ENCODE peak calls at places on chromosomes 6 and 20, in four cellular contexts. One of them, this sample, is unnamed. For H3K9me1, the result is how much of the 10 kb centered on the place peaks cover.

GRCh38 chr6:32830017-32830416 is 8.5 kb downstream of the TAP2 start:
- DNase-seq in IMR-90: no peak
- DNase-seq in K562: no peak
- DNase-seq in keratinocyte: no peak
- DNase-seq in this sample: no peak

GRCh38 chr20:50717974-50718761 is 13.2 kb upstream of the PARD6B start:
- DNase-seq in K562: no peak
- DNase-seq in keratinocyte: no peak
- DNase-seq in IMR-90: no peak
- DNase-seq in this sample: no peak

GRCh38 chr20:48770700-48771099 is 57.1 kb downstream of the PREX1 start:
- DNase-seq in IMR-90: no peak
- DNase-seq in K562: no peak
- DNase-seq in keratinocyte: no peak
- DNase-seq in this sample: no peak

GRCh38 chr6:110514818-110515217 is 38.4 kb upstream of the SLC22A16 start:
- DNase-seq in IMR-90: no peak
- DNase-seq in keratinocyte: no peak
- DNase-seq in K562: no peak
- DNase-seq in this sample: no peak

GRCh38 chr6:156189714-156190113 is 587.5 kb upstream of the ARID1B start:
- DNase-seq in IMR-90: no peak
- DNase-seq in keratinocyte: no peak
- DNase-seq in K562: no peak
- DNase-seq in this sample: no peak

GRCh38 chr6:44034931-44035345 is 92.3 kb downstream of the MRPL14 start:
- DNase-seq in K562: no peak
- DNase-seq in IMR-90: no peak
- DNase-seq in keratinocyte: no peak
- DNase-seq in this sample: no peak

GRCh38 chr6:140256213-140256612 is 881.8 kb upstream of the CITED2 start:
- DNase-seq in keratinocyte: no peak
- DNase-seq in IMR-90: peak
- DNase-seq in K562: no peak
- DNase-seq in this sample: no peak

GRCh38 chr6:13934721-13935120 is 10.0 kb downstream of the RNF182 start:
- DNase-seq in K562: no peak
- DNase-seq in keratinocyte: no peak
- DNase-seq in IMR-90: no peak
- DNase-seq in this sample: no peak

GRCh38 chr6:64074981-64075380 is 439.4 kb downstream of the PHF3 start:
- DNase-seq in K562: no peak
- DNase-seq in keratinocyte: no peak
- DNase-seq in IMR-90: peak
- DNase-seq in this sample: no peak

GRCh38 chr6:158564243-158565121 is 4.6 kb downstream of the TMEM181 start:
- DNase-seq in K562: no peak
- DNase-seq in keratinocyte: no peak
- DNase-seq in IMR-90: no peak
- DNase-seq in this sample: no peak

GRCh38 chr6:164106345-164106769 is 691.8 kb downstream of the QKI start:
- DNase-seq in keratinocyte: no peak
- DNase-seq in IMR-90: no peak
- DNase-seq in K562: peak
- DNase-seq in this sample: peak

DNA sequence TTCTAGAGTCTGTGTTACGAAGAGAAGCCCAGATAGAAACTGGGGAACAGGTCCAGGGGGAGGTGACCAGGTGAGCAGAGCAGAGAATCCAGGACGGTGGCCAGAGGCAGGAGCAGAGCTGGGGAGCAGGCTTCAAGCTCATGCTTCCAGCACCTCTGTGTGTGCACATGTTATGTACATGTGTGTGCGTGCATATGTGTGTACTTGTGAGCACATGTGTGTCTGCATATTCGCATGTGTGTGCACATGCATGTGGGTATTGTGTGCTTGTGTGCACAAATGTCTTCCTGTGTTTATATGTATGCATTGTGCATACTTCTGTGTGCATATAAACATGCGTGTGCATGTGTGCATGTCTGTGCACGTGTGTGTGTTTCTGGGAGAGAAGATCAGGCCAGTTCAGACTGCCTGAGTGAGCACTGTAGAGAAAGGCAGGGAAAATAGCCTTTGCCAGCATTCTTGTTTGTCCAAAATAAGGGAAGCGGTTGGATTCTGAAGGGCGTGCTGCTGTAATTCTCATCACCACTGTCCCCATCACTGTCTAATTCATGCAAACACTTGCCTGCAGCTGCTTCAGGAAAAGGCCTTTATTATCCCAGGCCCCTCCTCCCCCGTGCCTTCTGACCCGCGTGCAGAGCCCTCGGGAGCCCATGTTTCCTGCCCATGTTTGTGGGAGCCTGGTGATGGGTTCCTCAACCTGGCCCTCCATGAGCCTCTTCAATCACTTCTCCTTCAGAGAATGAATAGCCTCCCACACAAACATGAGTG is 161.8 kb upstream of the AFDN start:
- DNase-seq in keratinocyte: no peak
- DNase-seq in K562: no peak
- DNase-seq in IMR-90: no peak
- DNase-seq in this sample: no peak
- H3K27ac ChIP-seq in keratinocyte: no peak
- H3K27ac ChIP-seq in K562: no peak
- H3K27ac ChIP-seq in IMR-90: no peak
- H3K27ac ChIP-seq in this sample: no peak

DNA sequence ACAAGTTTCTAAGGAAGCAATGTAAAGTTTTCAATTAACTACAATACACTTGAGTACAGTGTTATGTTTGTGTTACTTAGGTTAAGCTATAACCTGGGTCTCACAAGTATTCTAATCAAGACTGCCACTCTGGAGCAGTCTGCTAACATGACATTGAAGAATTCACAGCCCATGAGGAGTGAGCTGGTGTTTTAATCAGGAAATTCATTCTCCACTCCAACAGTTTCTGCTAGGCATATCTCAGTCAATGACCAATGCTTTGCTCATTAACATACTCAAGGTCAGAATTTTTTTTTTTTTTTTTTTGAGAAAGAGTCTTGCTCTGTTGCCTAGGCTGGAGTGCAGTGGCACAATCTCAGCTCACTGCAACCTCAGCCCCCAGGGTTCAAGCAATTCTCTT is 59.6 kb upstream of the SAMHD1 start:
- DNase-seq in IMR-90: no peak
- DNase-seq in keratinocyte: no peak
- DNase-seq in K562: no peak
- DNase-seq in this sample: no peak
- H3K9me1 ChIP-seq in IMR-90: under half
- H3K9me1 ChIP-seq in keratinocyte: under half
- H3K9me1 ChIP-seq in K562: under half
- H3K9me1 ChIP-seq in this sample: under half

GRCh38 chr6:90082847-90083246 is 188.6 kb downstream of the GJA10 start:
- DNase-seq in IMR-90: no peak
- DNase-seq in keratinocyte: no peak
- DNase-seq in K562: no peak
- DNase-seq in this sample: no peak

GRCh38 chr6:90079555-90080490 is 185.6 kb downstream of the GJA10 start:
- DNase-seq in keratinocyte: no peak
- DNase-seq in IMR-90: no peak
- DNase-seq in K562: no peak
- DNase-seq in this sample: no peak

GRCh38 chr6:90083891-90084290 is 189.6 kb downstream of the GJA10 start:
- DNase-seq in IMR-90: no peak
- DNase-seq in K562: peak
- DNase-seq in keratinocyte: no peak
- DNase-seq in this sample: no peak

GRCh38 chr6:90078513-90079289 is 184.4 kb downstream of the GJA10 start:
- DNase-seq in K562: peak
- DNase-seq in keratinocyte: no peak
- DNase-seq in IMR-90: no peak
- DNase-seq in this sample: no peak

DNA sequence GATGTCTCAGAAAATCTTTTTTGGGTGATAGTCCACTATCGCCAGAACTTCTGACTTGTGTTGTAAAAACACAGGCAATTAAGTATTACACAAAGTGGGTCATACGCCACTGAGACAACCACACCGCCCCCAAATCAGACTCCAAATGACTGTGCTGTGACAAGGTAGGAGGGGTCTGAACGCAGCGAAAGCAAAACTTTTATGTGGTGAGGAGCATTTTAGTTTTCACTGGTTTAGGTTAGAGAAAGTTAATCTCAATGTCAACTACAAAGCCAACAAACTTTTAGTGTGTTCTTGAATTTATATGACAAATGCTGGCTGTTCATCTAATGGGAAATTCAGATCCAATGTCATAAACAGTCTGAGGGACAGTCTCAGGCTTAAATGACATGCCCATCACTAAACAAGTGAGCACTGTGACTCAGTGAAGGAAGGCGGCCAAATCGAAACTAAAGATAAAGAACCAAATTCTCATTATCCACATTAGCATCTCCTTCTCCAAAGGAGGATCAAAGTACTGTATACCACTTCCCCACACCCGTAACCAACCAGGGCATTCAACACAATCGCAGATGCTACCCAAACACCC is 186.7 kb downstream of the GJA10 start:
- DNase-seq in K562: no peak
- DNase-seq in IMR-90: no peak
- DNase-seq in keratinocyte: no peak
- DNase-seq in this sample: no peak
- H3K27ac ChIP-seq in K562: no peak
- H3K27ac ChIP-seq in IMR-90: no peak
- H3K27ac ChIP-seq in keratinocyte: no peak
- H3K27ac ChIP-seq in this sample: no peak

DNA sequence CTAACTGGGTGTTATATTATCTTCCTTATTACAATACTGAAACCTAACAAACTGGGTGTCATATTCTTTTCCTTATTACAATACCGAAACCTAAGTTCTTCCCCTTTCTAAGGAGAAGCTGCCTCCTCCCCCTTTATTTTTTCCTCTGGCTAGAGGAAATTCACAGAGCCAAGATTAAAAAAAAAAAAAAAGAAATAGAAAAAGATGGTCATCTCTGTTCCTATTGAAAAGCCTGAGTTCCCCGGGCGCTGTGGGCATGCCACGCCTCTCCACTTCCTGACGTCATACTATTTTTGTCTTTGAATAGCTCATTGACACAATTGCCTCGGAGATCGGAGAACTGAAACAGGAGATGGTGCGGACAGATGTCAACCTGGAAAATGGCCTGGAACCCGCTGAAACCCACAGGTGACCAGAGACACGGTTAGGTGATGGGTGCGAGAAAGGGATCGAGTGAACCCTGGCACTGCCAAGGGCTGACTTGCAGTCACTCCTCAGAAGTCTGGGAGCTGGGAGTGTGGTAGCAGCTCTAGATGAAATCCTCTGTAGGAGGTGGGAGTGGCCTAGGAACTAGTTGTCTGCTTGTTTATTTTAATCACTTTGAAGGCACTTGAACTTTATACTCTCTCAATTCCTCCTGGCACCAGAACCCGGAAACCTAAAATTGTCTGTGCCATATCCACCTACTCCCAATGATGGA is 82.2 kb upstream of the NAA20 start:
- DNase-seq in IMR-90: no peak
- DNase-seq in K562: no peak
- DNase-seq in keratinocyte: no peak
- DNase-seq in this sample: peak
- H3K9me1 ChIP-seq in IMR-90: under half
- H3K9me1 ChIP-seq in K562: under half
- H3K9me1 ChIP-seq in keratinocyte: under half
- H3K9me1 ChIP-seq in this sample: under half

GRCh38 chr6:18748314-18748713 is 361.2 kb downstream of the RNF144B start:
- DNase-seq in keratinocyte: no peak
- DNase-seq in IMR-90: no peak
- DNase-seq in K562: no peak
- DNase-seq in this sample: no peak
- H3K27ac ChIP-seq in keratinocyte: no peak
- H3K27ac ChIP-seq in IMR-90: no peak
- H3K27ac ChIP-seq in K562: no peak
- H3K27ac ChIP-seq in this sample: no peak

DNA sequence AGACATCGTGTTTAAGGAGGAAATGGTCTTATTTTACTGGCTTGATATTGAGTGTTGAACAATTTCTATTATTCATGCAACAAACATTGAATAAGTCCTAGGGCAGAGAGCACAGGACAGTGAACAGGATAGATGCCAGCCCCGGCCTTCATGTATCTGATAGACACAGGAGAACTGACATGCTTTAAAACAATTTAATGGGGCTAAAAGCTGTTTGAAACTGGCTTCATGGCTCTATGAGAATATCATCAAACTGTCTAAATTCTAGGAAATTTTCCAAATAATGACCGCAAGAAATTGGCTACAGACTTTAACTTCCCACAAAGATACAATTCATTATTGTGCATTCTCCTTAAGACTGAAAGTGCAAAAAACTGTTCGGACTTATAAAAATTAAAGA is 69.0 kb downstream of the ID4 start:
- DNase-seq in IMR-90: no peak
- DNase-seq in keratinocyte: no peak
- DNase-seq in K562: no peak
- DNase-seq in this sample: no peak
- H3K9me1 ChIP-seq in IMR-90: under half
- H3K9me1 ChIP-seq in keratinocyte: under half
- H3K9me1 ChIP-seq in K562: under half
- H3K9me1 ChIP-seq in this sample: under half

GRCh38 chr20:9761476-9761875 is 77.4 kb downstream of the PAK5 start:
- DNase-seq in K562: no peak
- DNase-seq in IMR-90: no peak
- DNase-seq in keratinocyte: no peak
- DNase-seq in this sample: no peak
- H3K27ac ChIP-seq in K562: no peak
- H3K27ac ChIP-seq in IMR-90: no peak
- H3K27ac ChIP-seq in keratinocyte: no peak
- H3K27ac ChIP-seq in this sample: no peak

GRCh38 chr20:8398289-8399051 is 266.4 kb downstream of the PLCB1 start:
- DNase-seq in K562: no peak
- DNase-seq in keratinocyte: no peak
- DNase-seq in IMR-90: no peak
- DNase-seq in this sample: no peak

GRCh38 chr20:8400461-8400860 is 268.4 kb downstream of the PLCB1 start:
- DNase-seq in keratinocyte: no peak
- DNase-seq in IMR-90: no peak
- DNase-seq in K562: no peak
- DNase-seq in this sample: no peak

GRCh38 chr20:8399963-8400362 is 267.9 kb downstream of the PLCB1 start:
- DNase-seq in K562: no peak
- DNase-seq in keratinocyte: no peak
- DNase-seq in IMR-90: no peak
- DNase-seq in this sample: no peak

GRCh38 chr20:8402798-8403197 is 270.7 kb downstream of the PLCB1 start:
- DNase-seq in IMR-90: no peak
- DNase-seq in K562: no peak
- DNase-seq in keratinocyte: no peak
- DNase-seq in this sample: no peak

DNA sequence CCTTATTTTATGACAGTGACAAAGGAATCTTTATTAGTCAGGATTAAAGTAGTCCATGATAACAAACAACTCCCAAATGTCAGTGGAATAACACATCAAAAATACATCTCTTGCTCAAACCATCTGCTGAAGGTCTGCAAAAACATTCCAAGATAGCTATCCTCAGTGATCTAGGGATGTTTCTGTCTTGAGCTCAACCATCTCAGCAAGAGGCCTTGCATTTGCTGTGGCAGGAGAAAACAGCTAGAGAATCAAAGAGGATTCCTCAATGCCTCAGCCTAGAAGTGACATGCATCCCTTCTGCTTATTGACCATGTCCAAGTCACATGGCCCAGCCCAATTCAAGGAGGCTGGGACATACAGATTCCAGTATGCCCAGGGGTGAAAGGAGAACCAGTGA is 269.4 kb downstream of the PLCB1 start:
- DNase-seq in keratinocyte: no peak
- DNase-seq in IMR-90: peak
- DNase-seq in K562: no peak
- DNase-seq in this sample: no peak
- H3K9me1 ChIP-seq in keratinocyte: under half
- H3K9me1 ChIP-seq in IMR-90: under half
- H3K9me1 ChIP-seq in K562: under half
- H3K9me1 ChIP-seq in this sample: under half

This sample was measured in endothelial cell of umbilical vein.